ENCODE peak calls at places on chromosomes 2 and 18, in ten cellular contexts. F is left ventricle myocardium inferior, C is DND-41, V is fibroblast of lung, N is A549, B is H9, T is ovary, E is heart right ventricle, A is mesenchymal stem cell, S is RWPE1. P is an unnamed sample.

GRCh38 chr2:158459161-158460003 is 2.6 kb downstream of the PKP4 start:
- DNase-seq in S (no peak), V (no peak), F (no peak), B (no peak), N (no peak), T (no peak), A (no peak), C (no peak), E (no peak), P (no peak)

GRCh38 chr18:21383031-21383430 is 141.0 kb downstream of the GREB1L start:
- DNase-seq in V (no peak), C (no peak), F (no peak), T (no peak), E (no peak), S (no peak), B (no peak), A (no peak), N (no peak), P (no peak)

GRCh38 chr2:213166109-213166508 is 14.7 kb upstream of the IKZF2 start:
- DNase-seq in B (no peak), V (no peak), E (no peak), A (no peak), N (no peak), S (no peak), F (no peak), C (no peak), T (no peak), P (no peak)

GRCh38 chr2:121570665-121571055 is 40.0 kb downstream of the RNU4ATAC start:
- DNase-seq in B (no peak), F (no peak), C (no peak), V (no peak), T (no peak), S (no peak), N (no peak), E (no peak), A (no peak), P (no peak)

GRCh38 chr2:242032780-242033656 is 163.5 kb downstream of the RTP5 start:
- DNase-seq in B (peak; percentile 28), A (no peak), S (no peak), E (no peak), C (no peak), T (no peak), V (no peak), F (no peak), N (no peak), P (no peak)

GRCh38 chr18:33960393-33960792 is 264.3 kb downstream of the NOL4 start:
- DNase-seq in T (no peak), E (no peak), V (no peak), S (no peak), C (no peak), B (no peak), A (no peak), F (no peak), N (no peak), P (no peak)

GRCh38 chr18:46278481-46279465 is 174.6 kb downstream of the HAUS1 start:
- DNase-seq in T (no peak), F (no peak), N (no peak), E (no peak), C (no peak), S (no peak), V (peak; percentile 37), B (no peak), A (peak; percentile 54), P (no peak)

GRCh38 chr2:46657042-46657504 is 177.7 kb downstream of the TMEM247 start:
- DNase-seq in A (peak; percentile 83), V (peak; percentile 86), S (peak; percentile 39), F (no peak), C (no peak), N (peak; percentile 62), E (no peak), B (no peak), T (peak; percentile 69), P (peak; percentile 34)

GRCh38 chr18:2627821-2628276 is 27.7 kb upstream of the SMCHD1 start:
- DNase-seq in A (peak; percentile 32), S (peak; percentile 20), F (no peak), C (no peak), N (no peak), E (no peak), T (no peak), V (no peak), B (no peak), P (no peak)

GRCh38 chr2:70008290-70008689 is 46.9 kb upstream of the ASPRV1 start:
- DNase-seq in C (no peak), B (no peak), E (no peak), S (no peak), F (no peak), V (no peak), A (no peak), T (no peak), N (no peak), P (no peak)

GRCh38 chr2:70009776-70010175 is 48.3 kb upstream of the ASPRV1 start:
- DNase-seq in S (no peak), B (no peak), A (no peak), F (no peak), N (no peak), E (no peak), C (no peak), T (no peak), V (no peak), P (no peak)

GRCh38 chr2:70011335-70011734 is 49.9 kb upstream of the ASPRV1 start:
- DNase-seq in F (no peak), T (no peak), N (no peak), B (no peak), E (no peak), V (no peak), C (no peak), S (no peak), A (no peak), P (no peak)

GRCh38 chr2:70011786-70012185 is 50.4 kb upstream of the ASPRV1 start:
- DNase-seq in F (no peak), A (no peak), S (no peak), C (no peak), E (no peak), T (no peak), B (no peak), N (no peak), V (no peak), P (no peak)

GRCh38 chr2:70010222-70011111 is 49.0 kb upstream of the ASPRV1 start:
- DNase-seq in N (no peak), B (no peak), V (no peak), A (no peak), T (no peak), E (no peak), F (no peak), S (peak; percentile 26), C (no peak), P (no peak)
- H3K27ac ChIP-seq in N (no peak overlapping the region), B (no peak overlapping the region), V (no peak overlapping the region), A (no peak overlapping the region), T (no peak overlapping the region), E (no peak overlapping the region), F (no peak overlapping the region), S (no peak overlapping the region), C (no peak overlapping the region), P (no peak overlapping the region)

DNA sequence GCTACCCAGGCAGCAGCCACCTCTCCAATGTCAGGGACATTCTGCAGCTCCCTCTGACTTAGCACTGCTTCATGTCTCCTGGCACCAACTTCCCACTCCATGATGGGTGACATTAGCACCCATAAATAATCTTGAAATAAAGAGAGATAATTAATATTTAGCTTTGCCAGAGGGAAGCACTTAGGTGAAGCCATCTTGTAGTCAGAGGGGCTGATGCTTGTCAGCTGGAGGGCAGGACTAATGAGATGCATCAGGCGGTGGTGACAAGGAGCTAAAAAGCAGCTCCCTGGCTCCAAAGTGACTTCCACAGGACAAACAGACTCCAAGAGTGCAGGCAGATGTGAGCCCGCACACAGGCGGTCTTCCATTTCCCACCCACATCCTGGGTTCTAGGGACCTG is 153.0 kb upstream of the ID2 start:
- DNase-seq in T (no peak), F (no peak), V (no peak), B (no peak), N (no peak), E (no peak), C (no peak), S (no peak), A (no peak), P (no peak)
- H3K27ac ChIP-seq in T (no peak overlapping the region), F (no peak overlapping the region), V (no peak overlapping the region), B (no peak overlapping the region), N (no peak overlapping the region), E (no peak overlapping the region), C (peak overlapping the region; percentile 19), S (no peak overlapping the region), A (no peak overlapping the region), P (no peak overlapping the region)

DNA sequence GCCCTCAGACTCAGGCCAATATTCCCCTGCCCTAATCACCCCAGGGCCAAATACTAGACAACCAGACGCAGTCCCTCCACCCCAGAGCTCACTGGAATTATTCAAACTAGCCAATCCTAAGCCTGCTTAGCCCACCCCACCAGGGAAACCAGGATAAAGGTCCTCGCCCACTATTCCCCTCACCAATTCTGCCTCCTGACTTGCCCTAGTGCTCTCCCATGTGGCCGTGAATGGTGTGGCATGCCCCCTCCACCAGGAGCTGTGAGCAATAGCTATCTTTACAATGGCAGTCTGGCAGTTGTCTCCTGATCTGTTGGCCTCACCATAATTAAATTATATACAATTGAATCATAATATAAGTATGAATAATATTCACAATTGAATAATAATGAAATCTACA is 42.3 kb downstream of the FAM124B start:
- DNase-seq in T (no peak), B (peak; percentile 71), E (no peak), F (no peak), V (no peak), S (no peak), A (no peak), N (no peak), C (peak; percentile 24), P (no peak)
- H3K27ac ChIP-seq in T (no peak overlapping the region), B (no peak overlapping the region), E (no peak overlapping the region), F (no peak overlapping the region), V (no peak overlapping the region), S (peak overlapping the region; percentile 53), A (no peak overlapping the region), N (no peak overlapping the region), C (no peak overlapping the region), P (no peak overlapping the region)

GRCh38 chr2:172556284-172557033 is 569 bp downstream of the PDK1 start:
- DNase-seq in N (peak; percentile 13), S (peak; percentile 40), B (peak; percentile 88), T (peak; percentile 73), E (peak; percentile 46), A (peak; percentile 63), V (peak; percentile 85), C (peak; percentile 71), F (peak; percentile 57), P (peak; percentile 57)

GRCh38 chr2:172555522-172556283 is at the start of gene PDK1:
- DNase-seq in F (peak; percentile 91), N (peak; percentile 66), A (peak; percentile 93), B (peak; percentile 83), C (peak; percentile 88), S (peak; percentile 92), E (peak; percentile 85), T (peak; percentile 92), V (peak; percentile 93), P (peak; percentile 92)

GRCh38 chr2:172555272-172555521 is 693 bp upstream of the PDK1 start:
- DNase-seq in V (no peak), B (no peak), A (no peak), E (no peak), C (no peak), F (no peak), N (no peak), S (no peak), T (no peak), P (no peak)

GRCh38 chr2:172552547-172553291 is 3.2 kb upstream of the PDK1 start:
- DNase-seq in A (peak; percentile 80), V (peak; percentile 90), C (no peak), S (peak; percentile 34), N (no peak), T (no peak), E (no peak), B (no peak), F (no peak), P (no peak)

GRCh38 chr2:172554352-172555271 is 1.3 kb upstream of the PDK1 start:
- DNase-seq in F (no peak), C (no peak), A (no peak), B (no peak), V (no peak), T (no peak), E (no peak), N (no peak), S (no peak), P (no peak)
- H3K27ac ChIP-seq in F (peak overlapping the region; percentile 97), C (no peak overlapping the region), A (no peak overlapping the region), B (no peak overlapping the region), V (peak overlapping the region; percentile 97), T (peak overlapping the region; percentile 94), E (peak overlapping the region; percentile 92), N (peak overlapping the region; percentile 87), S (peak overlapping the region; percentile 97), P (peak overlapping the region; percentile 90)

P was measured in CD4-positive, CD25-positive, alpha-beta regulatory T cell.